ENCODE peak calls at places on chromosome 17, in five cellular contexts. Q is PC-9, M is prostate gland, F is adipocyte, T is heart left ventricle. S is an unnamed sample. For H3K27me3, the result is how much of the 10 kb centered on the place peaks cover.

GRCh38 chr17:66942453-66943264 is 21.8 kb upstream of the CACNG4 start:
- DNase-seq in T (no peak), M (no peak), F (no peak), Q (no peak), S (no peak)

GRCh38 chr17:41334385-41334784 is 16.2 kb downstream of the KRT33A start:
- DNase-seq in M (no peak), Q (no peak), F (no peak), T (no peak), S (no peak)

GRCh38 chr17:28291780-28292330 is 27.1 kb upstream of the TMEM97 start:
- DNase-seq in F (no peak), M (no peak), Q (no peak), T (no peak), S (no peak)

GRCh38 chr17:13415877-13416416 is 185.8 kb downstream of the HS3ST3A1 start:
- DNase-seq in F (peak), T (peak), Q (no peak), M (peak), S (no peak)

GRCh38 chr17:2598166-2598565 is 4.7 kb downstream of the PAFAH1B1 start:
- DNase-seq in M (no peak), T (no peak), F (peak), Q (no peak), S (peak)

GRCh38 chr17:42362245-42362961 is 25.8 kb downstream of the STAT3 start:
- DNase-seq in T (peak), F (peak), M (no peak), Q (no peak), S (no peak)

GRCh38 chr17:48814504-48814903 is 2.5 kb downstream of the TTLL6 start:
- DNase-seq in F (peak), T (peak), M (peak), Q (no peak), S (peak)

GRCh38 chr17:60743812-60744211 is 66.2 kb downstream of the BCAS3 start:
- DNase-seq in M (peak), F (peak), Q (peak), T (no peak), S (no peak)

GRCh38 chr17:52120465-52120864 is 38.0 kb downstream of the CA10 start:
- DNase-seq in M (no peak), T (no peak), F (no peak), Q (no peak), S (no peak)

GRCh38 chr17:68443974-68444464 is 13.3 kb downstream of the WIPI1 start:
- DNase-seq in F (no peak), Q (no peak), T (no peak), M (no peak), S (no peak)

GRCh38 chr17:48477235-48477634 is 47.2 kb upstream of the SKAP1 start:
- DNase-seq in M (no peak), F (no peak), Q (no peak), T (no peak), S (no peak)

GRCh38 chr17:63934391-63935112 is 2.4 kb upstream of the CD79B start:
- DNase-seq in Q (no peak), M (no peak), T (no peak), F (no peak), S (no peak)

DNA sequence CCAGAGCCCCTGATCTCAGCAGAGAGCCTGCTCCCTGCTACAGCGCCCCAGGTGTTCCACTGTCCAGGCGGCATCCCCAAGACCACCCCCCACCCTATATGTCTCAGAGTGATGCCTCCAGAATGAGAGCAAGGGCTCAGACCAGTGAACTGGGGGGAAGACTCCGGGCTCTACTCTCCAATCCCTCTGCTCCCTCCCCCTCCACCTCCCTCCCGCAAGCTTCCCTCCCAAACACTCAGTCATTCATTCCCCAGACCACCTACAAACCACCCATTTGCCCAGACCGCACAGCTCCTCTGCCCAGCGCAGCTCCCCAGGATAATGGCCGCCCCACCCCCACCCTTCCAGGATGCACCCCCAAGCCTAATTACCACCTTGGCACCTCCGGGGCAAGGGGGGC is 59.4 kb upstream of the TAC4 start:
- DNase-seq in T (no peak), Q (no peak), M (no peak), F (no peak), S (no peak)
- H3K27me3 ChIP-seq in T (half or more), Q (under half), M (under half), F (half or more), S (half or more)

GRCh38 chr17:29595107-29595942 is 2.4 kb downstream of the ANKRD13B start:
- DNase-seq in Q (peak), T (peak), F (no peak), M (no peak), S (peak)
- H3K27me3 ChIP-seq in Q (under half), T (under half), F (under half), M (under half), S (under half)

GRCh38 chr17:73646409-73647305 is 2.4 kb upstream of the SDK2 start:
- DNase-seq in F (no peak), M (no peak), T (no peak), Q (no peak), S (peak)
- H3K27me3 ChIP-seq in F (half or more), M (under half), T (under half), Q (half or more), S (half or more)

GRCh38 chr17:4744999-4745969 is 5.6 kb upstream of the CXCL16 start:
- DNase-seq in T (no peak), F (no peak), Q (no peak), M (no peak), S (no peak)
- H3K27me3 ChIP-seq in T (under half), F (under half), Q (under half), M (under half), S (half or more)

GRCh38 chr17:74361613-74362391 is at the start of gene BTBD17:
- DNase-seq in T (peak), M (peak), F (peak), Q (no peak), S (no peak)
- H3K27me3 ChIP-seq in T (half or more), M (under half), F (half or more), Q (half or more), S (half or more)

DNA sequence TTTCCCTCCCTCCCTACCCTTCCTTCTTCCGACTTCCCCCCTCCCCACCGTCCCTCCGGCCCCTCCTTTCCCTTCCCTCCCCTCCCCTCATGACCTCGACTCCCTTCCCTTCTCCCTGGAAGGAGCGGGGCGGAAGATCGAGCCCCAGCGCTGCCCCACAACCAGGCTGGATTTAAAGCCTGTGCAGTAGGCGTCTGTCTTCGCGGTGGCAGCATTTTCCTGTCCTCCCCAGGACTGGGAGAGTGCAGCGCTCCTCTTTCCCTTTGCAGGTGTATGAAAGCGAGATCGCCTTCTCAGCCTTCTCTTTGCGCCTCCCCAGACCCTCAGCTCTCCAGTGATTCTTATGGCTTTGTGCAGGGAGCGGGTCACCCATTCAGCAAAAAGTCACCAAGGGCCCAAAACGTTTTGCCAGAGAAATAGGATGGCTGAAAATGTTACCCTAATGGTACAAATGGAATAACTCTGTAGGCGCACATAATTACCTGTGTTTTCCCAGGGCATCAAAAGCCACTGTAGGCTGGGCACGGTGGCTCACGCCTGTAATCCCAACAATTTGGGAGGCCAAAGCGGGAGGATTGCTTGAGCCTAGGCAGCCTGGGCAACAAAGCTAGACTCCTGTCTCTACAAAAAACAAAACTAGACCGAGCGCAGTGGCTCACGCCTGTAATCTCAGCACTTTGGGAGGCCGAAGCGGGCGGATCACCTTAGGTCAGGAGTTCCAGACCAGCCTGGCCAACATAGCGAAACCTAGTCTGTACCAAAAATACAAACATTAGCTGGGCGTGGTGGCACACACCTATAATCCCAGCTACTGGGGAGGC is 40.8 kb downstream of the SLFN12L start:
- DNase-seq in M (no peak), Q (no peak), F (no peak), T (no peak), S (no peak)
- H3K27me3 ChIP-seq in M (under half), Q (half or more), F (half or more), T (half or more), S (half or more)

GRCh38 chr17:5804226-5804625 is 219.9 kb upstream of the NLRP1 start:
- DNase-seq in M (no peak), Q (no peak), F (no peak), T (no peak), S (no peak)
- H3K27me3 ChIP-seq in M (under half), Q (under half), F (under half), T (under half), S (under half)

GRCh38 chr17:79609175-79609589 is 1.7 kb downstream of the RBFOX3 start:
- DNase-seq in F (no peak), Q (no peak), T (no peak), M (no peak), S (no peak)
- H3K27me3 ChIP-seq in F (under half), Q (half or more), T (half or more), M (half or more), S (half or more)

S was measured in mesenchymal stem cell.